ENCODE peak calls at places on chromosome 1, in five cellular contexts. One of them, this sample, is unnamed.

GRCh38 chr1:214958491-214958890 is 124.0 kb upstream of the KCNK2 start:
- DNase-seq in memory B cell: no peak
- DNase-seq in amniotic epithelial cell: no peak
- DNase-seq in stimulated activated CD4-positive, alpha-beta T cell treated with anti-CD3 and anti-CD28 coated beads, Interleukin-2, amount 100 ng/mL, for 48 hours: no peak
- DNase-seq in stimulated activated CD8-positive, alpha-beta memory T cell treated with anti-CD3 and anti-CD28 coated beads, Interleukin-4, amount 100 ng/mL, for 1 hour: no peak
- DNase-seq in this sample: no peak

GRCh38 chr1:161721738-161722343 is 497 bp downstream of the FCRLB start:
- DNase-seq in memory B cell: no peak
- DNase-seq in amniotic epithelial cell: peak
- DNase-seq in stimulated activated CD4-positive, alpha-beta T cell treated with anti-CD3 and anti-CD28 coated beads, Interleukin-2, amount 100 ng/mL, for 48 hours: no peak
- DNase-seq in stimulated activated CD8-positive, alpha-beta memory T cell treated with anti-CD3 and anti-CD28 coated beads, Interleukin-4, amount 100 ng/mL, for 1 hour: no peak
- DNase-seq in this sample: peak

GRCh38 chr1:242534753-242535152 is 10.3 kb upstream of the PLD5 start:
- DNase-seq in memory B cell: no peak
- DNase-seq in amniotic epithelial cell: peak
- DNase-seq in stimulated activated CD4-positive, alpha-beta T cell treated with anti-CD3 and anti-CD28 coated beads, Interleukin-2, amount 100 ng/mL, for 48 hours: no peak
- DNase-seq in stimulated activated CD8-positive, alpha-beta memory T cell treated with anti-CD3 and anti-CD28 coated beads, Interleukin-4, amount 100 ng/mL, for 1 hour: no peak
- DNase-seq in this sample: no peak

GRCh38 chr1:157288511-157288910 is 150.3 kb upstream of the ETV3 start:
- DNase-seq in memory B cell: no peak
- DNase-seq in amniotic epithelial cell: no peak
- DNase-seq in stimulated activated CD4-positive, alpha-beta T cell treated with anti-CD3 and anti-CD28 coated beads, Interleukin-2, amount 100 ng/mL, for 48 hours: no peak
- DNase-seq in stimulated activated CD8-positive, alpha-beta memory T cell treated with anti-CD3 and anti-CD28 coated beads, Interleukin-4, amount 100 ng/mL, for 1 hour: no peak
- DNase-seq in this sample: no peak

GRCh38 chr1:187374742-187375141 is 546.0 kb downstream of the PLA2G4A start:
- DNase-seq in memory B cell: no peak
- DNase-seq in amniotic epithelial cell: no peak
- DNase-seq in stimulated activated CD4-positive, alpha-beta T cell treated with anti-CD3 and anti-CD28 coated beads, Interleukin-2, amount 100 ng/mL, for 48 hours: no peak
- DNase-seq in stimulated activated CD8-positive, alpha-beta memory T cell treated with anti-CD3 and anti-CD28 coated beads, Interleukin-4, amount 100 ng/mL, for 1 hour: no peak
- DNase-seq in this sample: no peak

GRCh38 chr1:236395780-236396664 is 1.9 kb downstream of the EDARADD start:
- DNase-seq in memory B cell: no peak
- DNase-seq in amniotic epithelial cell: no peak
- DNase-seq in stimulated activated CD4-positive, alpha-beta T cell treated with anti-CD3 and anti-CD28 coated beads, Interleukin-2, amount 100 ng/mL, for 48 hours: no peak
- DNase-seq in stimulated activated CD8-positive, alpha-beta memory T cell treated with anti-CD3 and anti-CD28 coated beads, Interleukin-4, amount 100 ng/mL, for 1 hour: no peak
- DNase-seq in this sample: no peak

GRCh38 chr1:169491845-169492281 is 6.1 kb upstream of the SLC19A2 start:
- DNase-seq in memory B cell: no peak
- DNase-seq in amniotic epithelial cell: peak
- DNase-seq in stimulated activated CD4-positive, alpha-beta T cell treated with anti-CD3 and anti-CD28 coated beads, Interleukin-2, amount 100 ng/mL, for 48 hours: peak
- DNase-seq in stimulated activated CD8-positive, alpha-beta memory T cell treated with anti-CD3 and anti-CD28 coated beads, Interleukin-4, amount 100 ng/mL, for 1 hour: no peak
- DNase-seq in this sample: no peak

GRCh38 chr1:93565496-93566221 is 116.0 kb downstream of the BCAR3 start:
- DNase-seq in memory B cell: no peak
- DNase-seq in amniotic epithelial cell: peak
- DNase-seq in stimulated activated CD4-positive, alpha-beta T cell treated with anti-CD3 and anti-CD28 coated beads, Interleukin-2, amount 100 ng/mL, for 48 hours: no peak
- DNase-seq in stimulated activated CD8-positive, alpha-beta memory T cell treated with anti-CD3 and anti-CD28 coated beads, Interleukin-4, amount 100 ng/mL, for 1 hour: no peak
- DNase-seq in this sample: peak

GRCh38 chr1:65001238-65001792 is 35.0 kb upstream of the JAK1 start:
- DNase-seq in memory B cell: peak
- DNase-seq in amniotic epithelial cell: peak
- DNase-seq in stimulated activated CD4-positive, alpha-beta T cell treated with anti-CD3 and anti-CD28 coated beads, Interleukin-2, amount 100 ng/mL, for 48 hours: peak
- DNase-seq in stimulated activated CD8-positive, alpha-beta memory T cell treated with anti-CD3 and anti-CD28 coated beads, Interleukin-4, amount 100 ng/mL, for 1 hour: peak
- DNase-seq in this sample: no peak

GRCh38 chr1:56469640-56470371 is 109.6 kb downstream of the PLPP3 start:
- DNase-seq in memory B cell: no peak
- DNase-seq in amniotic epithelial cell: peak
- DNase-seq in stimulated activated CD4-positive, alpha-beta T cell treated with anti-CD3 and anti-CD28 coated beads, Interleukin-2, amount 100 ng/mL, for 48 hours: no peak
- DNase-seq in stimulated activated CD8-positive, alpha-beta memory T cell treated with anti-CD3 and anti-CD28 coated beads, Interleukin-4, amount 100 ng/mL, for 1 hour: no peak
- DNase-seq in this sample: peak

GRCh38 chr1:169070547-169070946 is 35.9 kb upstream of the ATP1B1 start:
- DNase-seq in memory B cell: no peak
- DNase-seq in amniotic epithelial cell: no peak
- DNase-seq in stimulated activated CD4-positive, alpha-beta T cell treated with anti-CD3 and anti-CD28 coated beads, Interleukin-2, amount 100 ng/mL, for 48 hours: no peak
- DNase-seq in stimulated activated CD8-positive, alpha-beta memory T cell treated with anti-CD3 and anti-CD28 coated beads, Interleukin-4, amount 100 ng/mL, for 1 hour: no peak
- DNase-seq in this sample: no peak

GRCh38 chr1:161020573-161021167 is at the start of gene F11R:
- DNase-seq in memory B cell: no peak
- DNase-seq in amniotic epithelial cell: peak
- DNase-seq in stimulated activated CD4-positive, alpha-beta T cell treated with anti-CD3 and anti-CD28 coated beads, Interleukin-2, amount 100 ng/mL, for 48 hours: no peak
- DNase-seq in stimulated activated CD8-positive, alpha-beta memory T cell treated with anti-CD3 and anti-CD28 coated beads, Interleukin-4, amount 100 ng/mL, for 1 hour: no peak
- DNase-seq in this sample: no peak

GRCh38 chr1:28099050-28099769 is 10.8 kb upstream of the EYA3 start:
- DNase-seq in memory B cell: no peak
- DNase-seq in amniotic epithelial cell: no peak
- DNase-seq in stimulated activated CD4-positive, alpha-beta T cell treated with anti-CD3 and anti-CD28 coated beads, Interleukin-2, amount 100 ng/mL, for 48 hours: no peak
- DNase-seq in stimulated activated CD8-positive, alpha-beta memory T cell treated with anti-CD3 and anti-CD28 coated beads, Interleukin-4, amount 100 ng/mL, for 1 hour: no peak
- DNase-seq in this sample: peak

GRCh38 chr1:30995990-30996612 is 69.4 kb downstream of the PUM1 start:
- DNase-seq in memory B cell: no peak
- DNase-seq in amniotic epithelial cell: no peak
- DNase-seq in stimulated activated CD4-positive, alpha-beta T cell treated with anti-CD3 and anti-CD28 coated beads, Interleukin-2, amount 100 ng/mL, for 48 hours: no peak
- DNase-seq in stimulated activated CD8-positive, alpha-beta memory T cell treated with anti-CD3 and anti-CD28 coated beads, Interleukin-4, amount 100 ng/mL, for 1 hour: no peak
- DNase-seq in this sample: no peak

GRCh38 chr1:1360511-1361169 is 2.3 kb upstream of the MXRA8 start:
- DNase-seq in memory B cell: no peak
- DNase-seq in amniotic epithelial cell: peak
- DNase-seq in stimulated activated CD4-positive, alpha-beta T cell treated with anti-CD3 and anti-CD28 coated beads, Interleukin-2, amount 100 ng/mL, for 48 hours: no peak
- DNase-seq in stimulated activated CD8-positive, alpha-beta memory T cell treated with anti-CD3 and anti-CD28 coated beads, Interleukin-4, amount 100 ng/mL, for 1 hour: no peak
- DNase-seq in this sample: peak

GRCh38 chr1:179081696-179082307 is at the start of gene TOR3A:
- DNase-seq in memory B cell: peak
- DNase-seq in amniotic epithelial cell: peak
- DNase-seq in stimulated activated CD4-positive, alpha-beta T cell treated with anti-CD3 and anti-CD28 coated beads, Interleukin-2, amount 100 ng/mL, for 48 hours: peak
- DNase-seq in stimulated activated CD8-positive, alpha-beta memory T cell treated with anti-CD3 and anti-CD28 coated beads, Interleukin-4, amount 100 ng/mL, for 1 hour: peak
- DNase-seq in this sample: peak

GRCh38 chr1:151539321-151540020 is 638 bp upstream of the TUFT1 start:
- DNase-seq in memory B cell: peak
- DNase-seq in amniotic epithelial cell: peak
- DNase-seq in stimulated activated CD4-positive, alpha-beta T cell treated with anti-CD3 and anti-CD28 coated beads, Interleukin-2, amount 100 ng/mL, for 48 hours: peak
- DNase-seq in stimulated activated CD8-positive, alpha-beta memory T cell treated with anti-CD3 and anti-CD28 coated beads, Interleukin-4, amount 100 ng/mL, for 1 hour: no peak
- DNase-seq in this sample: peak

GRCh38 chr1:202205523-202206190 is 12.1 kb downstream of the LGR6 start:
- DNase-seq in memory B cell: no peak
- DNase-seq in amniotic epithelial cell: no peak
- DNase-seq in stimulated activated CD4-positive, alpha-beta T cell treated with anti-CD3 and anti-CD28 coated beads, Interleukin-2, amount 100 ng/mL, for 48 hours: peak
- DNase-seq in stimulated activated CD8-positive, alpha-beta memory T cell treated with anti-CD3 and anti-CD28 coated beads, Interleukin-4, amount 100 ng/mL, for 1 hour: no peak
- DNase-seq in this sample: no peak

GRCh38 chr1:206504363-206504713 is 3.0 kb upstream of the RASSF5 start:
- DNase-seq in memory B cell: no peak
- DNase-seq in amniotic epithelial cell: no peak
- DNase-seq in stimulated activated CD4-positive, alpha-beta T cell treated with anti-CD3 and anti-CD28 coated beads, Interleukin-2, amount 100 ng/mL, for 48 hours: no peak
- DNase-seq in stimulated activated CD8-positive, alpha-beta memory T cell treated with anti-CD3 and anti-CD28 coated beads, Interleukin-4, amount 100 ng/mL, for 1 hour: no peak
- DNase-seq in this sample: no peak

GRCh38 chr1:84996846-84997666 is at the start of gene MCOLN2:
- DNase-seq in memory B cell: peak
- DNase-seq in amniotic epithelial cell: no peak
- DNase-seq in stimulated activated CD4-positive, alpha-beta T cell treated with anti-CD3 and anti-CD28 coated beads, Interleukin-2, amount 100 ng/mL, for 48 hours: peak
- DNase-seq in stimulated activated CD8-positive, alpha-beta memory T cell treated with anti-CD3 and anti-CD28 coated beads, Interleukin-4, amount 100 ng/mL, for 1 hour: no peak
- DNase-seq in this sample: no peak

GRCh38 chr1:25899792-25900191 is 6.4 kb downstream of the STMN1 start:
- DNase-seq in memory B cell: no peak
- DNase-seq in amniotic epithelial cell: no peak
- DNase-seq in stimulated activated CD4-positive, alpha-beta T cell treated with anti-CD3 and anti-CD28 coated beads, Interleukin-2, amount 100 ng/mL, for 48 hours: no peak
- DNase-seq in stimulated activated CD8-positive, alpha-beta memory T cell treated with anti-CD3 and anti-CD28 coated beads, Interleukin-4, amount 100 ng/mL, for 1 hour: no peak
- DNase-seq in this sample: no peak

GRCh38 chr1:4072754-4073153 is 172.7 kb upstream of the C1orf174 start:
- DNase-seq in memory B cell: no peak
- DNase-seq in amniotic epithelial cell: no peak
- DNase-seq in stimulated activated CD4-positive, alpha-beta T cell treated with anti-CD3 and anti-CD28 coated beads, Interleukin-2, amount 100 ng/mL, for 48 hours: no peak
- DNase-seq in stimulated activated CD8-positive, alpha-beta memory T cell treated with anti-CD3 and anti-CD28 coated beads, Interleukin-4, amount 100 ng/mL, for 1 hour: no peak
- DNase-seq in this sample: no peak

GRCh38 chr1:167721617-167722151 is at the start of gene MPZL1:
- DNase-seq in memory B cell: peak
- DNase-seq in amniotic epithelial cell: peak
- DNase-seq in stimulated activated CD4-positive, alpha-beta T cell treated with anti-CD3 and anti-CD28 coated beads, Interleukin-2, amount 100 ng/mL, for 48 hours: peak
- DNase-seq in stimulated activated CD8-positive, alpha-beta memory T cell treated with anti-CD3 and anti-CD28 coated beads, Interleukin-4, amount 100 ng/mL, for 1 hour: peak
- DNase-seq in this sample: peak

GRCh38 chr1:19436716-19437476 is 48.4 kb downstream of the CAPZB start:
- DNase-seq in memory B cell: no peak
- DNase-seq in amniotic epithelial cell: peak
- DNase-seq in stimulated activated CD4-positive, alpha-beta T cell treated with anti-CD3 and anti-CD28 coated beads, Interleukin-2, amount 100 ng/mL, for 48 hours: no peak
- DNase-seq in stimulated activated CD8-positive, alpha-beta memory T cell treated with anti-CD3 and anti-CD28 coated beads, Interleukin-4, amount 100 ng/mL, for 1 hour: no peak
- DNase-seq in this sample: no peak

GRCh38 chr1:219296916-219297315 is 123.2 kb downstream of the LYPLAL1 start:
- DNase-seq in memory B cell: no peak
- DNase-seq in amniotic epithelial cell: no peak
- DNase-seq in stimulated activated CD4-positive, alpha-beta T cell treated with anti-CD3 and anti-CD28 coated beads, Interleukin-2, amount 100 ng/mL, for 48 hours: no peak
- DNase-seq in stimulated activated CD8-positive, alpha-beta memory T cell treated with anti-CD3 and anti-CD28 coated beads, Interleukin-4, amount 100 ng/mL, for 1 hour: no peak
- DNase-seq in this sample: no peak

GRCh38 chr1:46034601-46035516 is 97.6 kb downstream of the PIK3R3 start:
- DNase-seq in memory B cell: no peak
- DNase-seq in amniotic epithelial cell: no peak
- DNase-seq in stimulated activated CD4-positive, alpha-beta T cell treated with anti-CD3 and anti-CD28 coated beads, Interleukin-2, amount 100 ng/mL, for 48 hours: no peak
- DNase-seq in stimulated activated CD8-positive, alpha-beta memory T cell treated with anti-CD3 and anti-CD28 coated beads, Interleukin-4, amount 100 ng/mL, for 1 hour: no peak
- DNase-seq in this sample: no peak

GRCh38 chr1:9630331-9631081 is 21.0 kb upstream of the PIK3CD start:
- DNase-seq in memory B cell: no peak
- DNase-seq in amniotic epithelial cell: no peak
- DNase-seq in stimulated activated CD4-positive, alpha-beta T cell treated with anti-CD3 and anti-CD28 coated beads, Interleukin-2, amount 100 ng/mL, for 48 hours: no peak
- DNase-seq in stimulated activated CD8-positive, alpha-beta memory T cell treated with anti-CD3 and anti-CD28 coated beads, Interleukin-4, amount 100 ng/mL, for 1 hour: no peak
- DNase-seq in this sample: no peak